ENCODE peak calls at places on chromosomes 1 and 21, in seven cellular contexts. B, T, F, H, P, Z and M are unnamed samples.

GRCh38 chr1:160082926-160083325 is 1.6 kb downstream of the KCNJ9 start:
- DNase-seq in B (no peak), P (no peak), T (no peak), H (no peak), F (no peak), Z (no peak), M (no peak)

GRCh38 chr1:152190589-152190988 is 31.6 kb upstream of the RPTN start:
- DNase-seq in B (no peak), F (peak), T (no peak), Z (no peak), P (no peak), H (no peak), M (no peak)

GRCh38 chr1:165847486-165847885 is 20.1 kb downstream of the UCK2 start:
- DNase-seq in T (no peak), B (no peak), F (no peak), P (no peak), Z (no peak), H (no peak), M (no peak)

GRCh38 chr1:33502726-33503125 is 30.3 kb downstream of the ZSCAN20 start:
- DNase-seq in F (peak), T (no peak), P (no peak), H (no peak), Z (no peak), B (no peak), M (peak)

GRCh38 chr1:218324226-218324580 is 20.9 kb upstream of the TGFB2 start:
- DNase-seq in B (no peak), Z (no peak), H (no peak), F (no peak), T (no peak), P (peak), M (no peak)

GRCh38 chr1:56077223-56077622 is 502.1 kb downstream of the PLPP3 start:
- DNase-seq in T (no peak), F (no peak), P (no peak), H (no peak), Z (no peak), B (no peak), M (no peak)

GRCh38 chr1:226026833-226027232 is 27.7 kb upstream of the SDE2 start:
- DNase-seq in Z (no peak), F (no peak), T (no peak), H (no peak), P (no peak), B (no peak), M (no peak)

GRCh38 chr1:108590436-108590835 is 30.5 kb downstream of the EEIG2 start:
- DNase-seq in T (no peak), Z (no peak), F (no peak), P (no peak), H (no peak), B (no peak), M (peak)

GRCh38 chr1:26121854-26122773 is 10.5 kb downstream of the PDIK1L start:
- DNase-seq in Z (no peak), B (peak), F (no peak), H (no peak), T (no peak), P (no peak), M (no peak)

GRCh38 chr1:218108034-218108433 is 177.1 kb upstream of the RRP15 start:
- DNase-seq in H (no peak), B (no peak), T (no peak), F (no peak), P (no peak), Z (no peak), M (no peak)

GRCh38 chr1:240492832-240493440 is 119.0 kb downstream of the GREM2 start:
- DNase-seq in T (peak), B (peak), H (no peak), Z (peak), P (peak), F (peak), M (no peak)

GRCh38 chr1:33221385-33221758 is 34.9 kb upstream of the ZNF362 start:
- DNase-seq in H (no peak), P (no peak), F (no peak), B (no peak), Z (no peak), T (no peak), M (no peak)

GRCh38 chr1:14941865-14942264 is 211.7 kb upstream of the TMEM51 start:
- DNase-seq in P (no peak), Z (no peak), B (no peak), T (no peak), F (no peak), H (no peak), M (no peak)

GRCh38 chr1:201085902-201086735 is 26.1 kb downstream of the CACNA1S start:
- DNase-seq in F (peak), T (no peak), Z (peak), B (peak), H (no peak), P (peak), M (peak)

GRCh38 chr21:42112223-42112622 is 41.1 kb downstream of the UMODL1 start:
- DNase-seq in T (no peak), Z (no peak), H (no peak), F (no peak), P (no peak), B (no peak), M (no peak)

GRCh38 chr1:35222322-35223108 is 29.6 kb upstream of the SFPQ start:
- DNase-seq in Z (no peak), H (no peak), B (no peak), T (no peak), P (no peak), F (no peak), M (no peak)

GRCh38 chr1:147723691-147724323 is 36.6 kb downstream of the GJA5 start:
- DNase-seq in H (no peak), F (peak), Z (peak), P (peak), T (no peak), B (peak), M (peak)